ENCODE peak calls at places on chromosomes 12 and 14, in four cellular contexts. I is endodermal cell, U is left ventricle myocardium inferior, R is tibial artery. F is an unnamed sample.

GRCh38 chr12:18837025-18837424 is 99.1 kb downstream of the CAPZA3 start:
- DNase-seq in U (no peak), I (no peak), R (no peak), F (no peak)

GRCh38 chr12:19826988-19827550 is 387.8 kb downstream of the AEBP2 start:
- DNase-seq in U (no peak), I (no peak), R (no peak), F (no peak)

GRCh38 chr12:91958816-91959215 is 186.8 kb downstream of the BTG1 start:
- DNase-seq in I (no peak), R (no peak), U (no peak), F (no peak)

GRCh38 chr14:51458563-51458955 is 193.2 kb upstream of the FRMD6 start:
- DNase-seq in I (no peak), R (no peak), U (no peak), F (no peak)

GRCh38 chr12:55743131-55743921 is 404 bp downstream of the GDF11 start:
- DNase-seq in U (peak; percentile 45), R (peak; percentile 69), I (peak; percentile 92), F (peak; percentile 85)

GRCh38 chr12:3253682-3254275 is 176.6 kb downstream of the TSPAN9 start:
- DNase-seq in I (peak; percentile 91), U (peak; percentile 56), R (no peak), F (no peak)

GRCh38 chr12:93146278-93146939 is 217.3 kb upstream of the EEA1 start:
- DNase-seq in I (no peak), R (no peak), U (no peak), F (peak; percentile 29)

GRCh38 chr12:102631274-102631673 is 150.9 kb upstream of the IGF1 start:
- DNase-seq in I (no peak), R (no peak), U (no peak), F (no peak)

GRCh38 chr14:94517641-94518257 is 8.5 kb upstream of the SERPINA12 start:
- DNase-seq in R (peak; percentile 57), U (no peak), I (peak; percentile 71), F (no peak)

GRCh38 chr12:79023261-79023660 is 158.7 kb downstream of the SYT1 start:
- DNase-seq in I (no peak), R (no peak), U (no peak), F (no peak)

GRCh38 chr12:79021021-79021420 is 156.4 kb downstream of the SYT1 start:
- DNase-seq in U (no peak), R (no peak), I (no peak), F (no peak)

GRCh38 chr12:79023784-79024183 is 159.2 kb downstream of the SYT1 start:
- DNase-seq in I (no peak), R (no peak), U (no peak), F (no peak)

GRCh38 chr12:79019672-79020071 is 155.1 kb downstream of the SYT1 start:
- DNase-seq in I (no peak), U (no peak), R (no peak), F (no peak)

GRCh38 chr12:79020106-79020505 is 155.5 kb downstream of the SYT1 start:
- DNase-seq in I (no peak), R (no peak), U (no peak), F (no peak)
- H3K4me3 ChIP-seq in I (no peak overlapping the region), R (no peak overlapping the region), U (no peak overlapping the region), F (no peak overlapping the region)

GRCh38 chr12:106082216-106083175 is 56.3 kb downstream of the NUAK1 start:
- DNase-seq in I (no peak), R (peak; percentile 92), U (no peak), F (no peak)
- H3K4me1 ChIP-seq in I (peaks cover 14% of the 10 kb centered on the region), R (peaks cover 4% of the 10 kb centered on the region), U (peaks cover 78% of the 10 kb centered on the region), F (no peaks in the 10 kb centered on the region)

GRCh38 chr12:34394211-34395055 is 372.1 kb downstream of the ALG10 start:
- DNase-seq in U (peak; percentile 6), I (peak; percentile 15), R (peak; percentile 48), F (no peak)
- H3K9me3 ChIP-seq in U (peaks cover 62% of the 10 kb centered on the region), I (peaks cover 21% of the 10 kb centered on the region), R (no peaks in the 10 kb centered on the region), F (peaks cover 6% of the 10 kb centered on the region)

GRCh38 chr14:75041613-75042012 is 9.7 kb downstream of the MLH3 start:
- DNase-seq in U (no peak), R (no peak), I (no peak), F (no peak)

GRCh38 chr14:75040959-75041358 is 10.3 kb downstream of the MLH3 start:
- DNase-seq in R (no peak), I (no peak), U (no peak), F (no peak)

GRCh38 chr14:75042040-75042439 is 9.2 kb downstream of the MLH3 start:
- DNase-seq in I (no peak), U (no peak), R (no peak), F (no peak)

GRCh38 chr14:75044322-75044721 is 6.9 kb downstream of the MLH3 start:
- DNase-seq in I (no peak), R (no peak), U (no peak), F (no peak)

DNA sequence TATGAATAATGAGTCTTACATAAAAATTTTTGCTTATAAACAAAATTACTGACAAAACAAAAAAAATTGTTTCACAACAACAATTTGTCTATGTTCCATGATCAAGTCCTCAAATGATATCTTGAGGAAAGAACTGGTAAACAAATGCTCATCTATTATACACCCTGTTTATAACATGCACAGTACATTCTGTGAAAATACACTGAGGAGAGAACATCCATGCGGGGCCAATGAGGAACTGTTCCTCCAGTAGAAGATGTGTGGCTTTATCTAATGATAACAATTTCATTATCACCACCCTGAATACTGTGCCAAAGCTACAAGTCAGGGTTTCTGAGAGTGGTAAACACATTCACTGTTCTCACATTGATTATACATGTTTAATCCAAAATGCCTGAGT is 10.8 kb downstream of the MLH3 start:
- DNase-seq in I (no peak), U (no peak), R (no peak), F (no peak)
- H3K4me3 ChIP-seq in I (no peak overlapping the region), U (no peak overlapping the region), R (no peak overlapping the region), F (no peak overlapping the region)